ENCODE peak calls at places on chromosome 2, in nine cellular contexts. One of them, this sample, is unnamed.

GRCh38 chr2:192245329-192245728 is 50.6 kb upstream of the TMEFF2 start:
- DNase-seq in foreskin fibroblast: no peak
- DNase-seq in progenitor cell of endocrine pancreas: no peak
- DNase-seq in CD8-positive, alpha-beta T cell: no peak
- DNase-seq in tibial artery: no peak
- DNase-seq in dorsolateral prefrontal cortex: no peak
- DNase-seq in GM10248: no peak
- DNase-seq in BE2C: no peak
- DNase-seq in AG04450: no peak
- DNase-seq in this sample: no peak

GRCh38 chr2:240559271-240559670 is 886 bp upstream of the DUSP28 start:
- DNase-seq in tibial artery: no peak
- DNase-seq in CD8-positive, alpha-beta T cell: no peak
- DNase-seq in AG04450: no peak
- DNase-seq in foreskin fibroblast: no peak
- DNase-seq in progenitor cell of endocrine pancreas: no peak
- DNase-seq in BE2C: no peak
- DNase-seq in GM10248: no peak
- DNase-seq in dorsolateral prefrontal cortex: no peak
- DNase-seq in this sample: no peak

GRCh38 chr2:158994920-158995676 is 26.7 kb downstream of the TANC1 start:
- DNase-seq in AG04450: no peak
- DNase-seq in foreskin fibroblast: peak; percentile 49
- DNase-seq in GM10248: no peak
- DNase-seq in progenitor cell of endocrine pancreas: no peak
- DNase-seq in BE2C: peak; percentile 38
- DNase-seq in CD8-positive, alpha-beta T cell: no peak
- DNase-seq in dorsolateral prefrontal cortex: no peak
- DNase-seq in tibial artery: no peak
- DNase-seq in this sample: no peak

GRCh38 chr2:205673312-205673711 is 9.0 kb upstream of the NRP2 start:
- DNase-seq in BE2C: no peak
- DNase-seq in dorsolateral prefrontal cortex: no peak
- DNase-seq in progenitor cell of endocrine pancreas: no peak
- DNase-seq in AG04450: no peak
- DNase-seq in CD8-positive, alpha-beta T cell: no peak
- DNase-seq in GM10248: no peak
- DNase-seq in tibial artery: no peak
- DNase-seq in foreskin fibroblast: no peak
- DNase-seq in this sample: no peak

GRCh38 chr2:861655-862355 is 88.8 kb upstream of the SNTG2 start:
- DNase-seq in tibial artery: no peak
- DNase-seq in GM10248: no peak
- DNase-seq in progenitor cell of endocrine pancreas: no peak
- DNase-seq in dorsolateral prefrontal cortex: peak; percentile 62
- DNase-seq in foreskin fibroblast: no peak
- DNase-seq in AG04450: no peak
- DNase-seq in BE2C: no peak
- DNase-seq in CD8-positive, alpha-beta T cell: no peak
- DNase-seq in this sample: peak; percentile 47

GRCh38 chr2:39913648-39914456 is 134.8 kb upstream of the THUMPD2 start:
- DNase-seq in foreskin fibroblast: peak; percentile 88
- DNase-seq in GM10248: peak; percentile 25
- DNase-seq in CD8-positive, alpha-beta T cell: no peak
- DNase-seq in dorsolateral prefrontal cortex: no peak
- DNase-seq in BE2C: no peak
- DNase-seq in tibial artery: no peak
- DNase-seq in AG04450: peak; percentile 63
- DNase-seq in progenitor cell of endocrine pancreas: no peak
- DNase-seq in this sample: peak; percentile 12

GRCh38 chr2:18267501-18267900 is 293.0 kb downstream of the RDH14 start:
- DNase-seq in progenitor cell of endocrine pancreas: no peak
- DNase-seq in AG04450: no peak
- DNase-seq in tibial artery: no peak
- DNase-seq in dorsolateral prefrontal cortex: no peak
- DNase-seq in foreskin fibroblast: peak; percentile 28
- DNase-seq in GM10248: no peak
- DNase-seq in CD8-positive, alpha-beta T cell: no peak
- DNase-seq in BE2C: no peak
- DNase-seq in this sample: no peak

GRCh38 chr2:5695641-5696350 is 3.6 kb downstream of the SOX11 start:
- DNase-seq in foreskin fibroblast: peak; percentile 59
- DNase-seq in dorsolateral prefrontal cortex: no peak
- DNase-seq in GM10248: no peak
- DNase-seq in tibial artery: no peak
- DNase-seq in AG04450: no peak
- DNase-seq in progenitor cell of endocrine pancreas: no peak
- DNase-seq in BE2C: no peak
- DNase-seq in CD8-positive, alpha-beta T cell: no peak
- DNase-seq in this sample: peak; percentile 64

GRCh38 chr2:74880054-74880728 is 46.3 kb downstream of the HK2 start:
- DNase-seq in GM10248: no peak
- DNase-seq in dorsolateral prefrontal cortex: no peak
- DNase-seq in AG04450: no peak
- DNase-seq in progenitor cell of endocrine pancreas: no peak
- DNase-seq in tibial artery: no peak
- DNase-seq in CD8-positive, alpha-beta T cell: no peak
- DNase-seq in foreskin fibroblast: no peak
- DNase-seq in BE2C: no peak
- DNase-seq in this sample: no peak

GRCh38 chr2:219176818-219177593 is at the start of gene CNPPD1:
- DNase-seq in progenitor cell of endocrine pancreas: peak; percentile 73
- DNase-seq in CD8-positive, alpha-beta T cell: peak; percentile 85
- DNase-seq in GM10248: peak; percentile 92
- DNase-seq in AG04450: no peak
- DNase-seq in BE2C: peak; percentile 89
- DNase-seq in tibial artery: peak; percentile 95
- DNase-seq in dorsolateral prefrontal cortex: peak; percentile 80
- DNase-seq in foreskin fibroblast: peak; percentile 96
- DNase-seq in this sample: peak; percentile 86
- TF ChIP-seq CTCF in progenitor cell of endocrine pancreas: no peak
- TF ChIP-seq CTCF in CD8-positive, alpha-beta T cell: no peak
- TF ChIP-seq CTCF in GM10248: no peak
- TF ChIP-seq CTCF in AG04450: no peak
- TF ChIP-seq CTCF in BE2C: no peak
- TF ChIP-seq CTCF in tibial artery: no peak
- TF ChIP-seq CTCF in dorsolateral prefrontal cortex: no peak
- TF ChIP-seq CTCF in foreskin fibroblast: no peak
- TF ChIP-seq CTCF in this sample: no peak

GRCh38 chr2:160687629-160688028 is 194.0 kb upstream of the RBMS1 start:
- DNase-seq in GM10248: no peak
- DNase-seq in foreskin fibroblast: no peak
- DNase-seq in BE2C: no peak
- DNase-seq in progenitor cell of endocrine pancreas: no peak
- DNase-seq in AG04450: no peak
- DNase-seq in tibial artery: no peak
- DNase-seq in CD8-positive, alpha-beta T cell: no peak
- DNase-seq in dorsolateral prefrontal cortex: no peak
- DNase-seq in this sample: no peak
- TF ChIP-seq CTCF in GM10248: no peak
- TF ChIP-seq CTCF in foreskin fibroblast: no peak
- TF ChIP-seq CTCF in BE2C: no peak
- TF ChIP-seq CTCF in progenitor cell of endocrine pancreas: no peak
- TF ChIP-seq CTCF in AG04450: no peak
- TF ChIP-seq CTCF in tibial artery: no peak
- TF ChIP-seq CTCF in CD8-positive, alpha-beta T cell: no peak
- TF ChIP-seq CTCF in dorsolateral prefrontal cortex: no peak
- TF ChIP-seq CTCF in this sample: no peak

GRCh38 chr2:141109633-141110032 is 1021.2 kb downstream of the LRP1B start:
- DNase-seq in foreskin fibroblast: no peak
- DNase-seq in GM10248: no peak
- DNase-seq in BE2C: no peak
- DNase-seq in tibial artery: no peak
- DNase-seq in progenitor cell of endocrine pancreas: no peak
- DNase-seq in dorsolateral prefrontal cortex: no peak
- DNase-seq in CD8-positive, alpha-beta T cell: no peak
- DNase-seq in AG04450: no peak
- DNase-seq in this sample: no peak
- TF ChIP-seq CTCF in foreskin fibroblast: peak; percentile 10
- TF ChIP-seq CTCF in GM10248: peak; percentile 9
- TF ChIP-seq CTCF in BE2C: peak; percentile 21
- TF ChIP-seq CTCF in tibial artery: no peak
- TF ChIP-seq CTCF in progenitor cell of endocrine pancreas: peak; percentile 21
- TF ChIP-seq CTCF in dorsolateral prefrontal cortex: no peak
- TF ChIP-seq CTCF in CD8-positive, alpha-beta T cell: no peak
- TF ChIP-seq CTCF in AG04450: peak; percentile 36
- TF ChIP-seq CTCF in this sample: peak; percentile 20

DNA sequence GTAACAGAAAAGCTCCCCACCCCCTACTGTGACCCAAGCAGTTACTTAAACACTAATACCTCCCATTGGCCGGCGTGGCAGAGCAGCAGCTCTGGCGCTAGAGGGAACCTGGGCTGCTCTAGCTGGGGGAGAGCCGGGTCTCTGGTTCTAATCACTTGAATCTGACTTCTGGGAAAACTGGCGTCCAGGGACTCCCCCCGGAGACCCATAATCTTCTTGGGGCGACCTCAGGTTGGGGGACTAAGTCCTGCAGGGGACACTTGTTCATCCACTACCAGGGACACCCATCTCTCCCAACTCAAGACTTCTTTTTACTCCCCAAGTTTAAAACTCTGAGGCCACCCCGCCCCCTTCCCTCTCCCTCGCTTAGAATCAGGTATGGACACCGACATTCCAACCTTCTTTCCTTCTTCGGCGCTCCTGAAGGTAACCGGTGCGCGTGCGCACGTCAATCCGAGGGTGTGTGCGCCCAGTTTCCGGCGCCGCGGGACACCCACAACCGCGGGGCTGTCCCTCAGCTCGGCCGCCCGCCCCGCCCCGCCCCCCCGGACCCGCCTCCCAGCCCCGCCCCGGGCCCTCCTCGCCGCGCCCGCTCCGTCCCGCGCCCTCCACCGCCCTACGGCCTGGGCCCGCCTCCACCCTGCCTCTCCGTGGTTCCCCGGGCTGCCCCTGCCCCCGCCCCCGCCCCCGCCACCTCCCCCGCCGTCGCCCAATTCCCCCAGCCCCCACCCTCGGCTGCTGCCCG is at the start of gene ERICH2:
- DNase-seq in progenitor cell of endocrine pancreas: peak; percentile 65
- DNase-seq in dorsolateral prefrontal cortex: peak; percentile 60
- DNase-seq in tibial artery: peak; percentile 86
- DNase-seq in BE2C: peak; percentile 59
- DNase-seq in foreskin fibroblast: peak; percentile 88
- DNase-seq in GM10248: peak; percentile 92
- DNase-seq in CD8-positive, alpha-beta T cell: peak; percentile 66
- DNase-seq in AG04450: no peak
- DNase-seq in this sample: peak; percentile 84
- TF ChIP-seq CTCF in progenitor cell of endocrine pancreas: peak; percentile 5
- TF ChIP-seq CTCF in dorsolateral prefrontal cortex: peak; percentile 16
- TF ChIP-seq CTCF in tibial artery: peak; percentile 15
- TF ChIP-seq CTCF in BE2C: peak; percentile 11
- TF ChIP-seq CTCF in foreskin fibroblast: peak; percentile 8
- TF ChIP-seq CTCF in GM10248: no peak
- TF ChIP-seq CTCF in CD8-positive, alpha-beta T cell: no peak
- TF ChIP-seq CTCF in AG04450: peak; percentile 39
- TF ChIP-seq CTCF in this sample: no peak